ENCODE peak calls at places on chromosomes 12 and 14, in six cellular contexts. B is H1, Q is K562, H is WTC11, S is GM12878, J is HepG2. L is an unnamed sample.
A peak's percentile ranks its signal among the peaks of the same experiment; 100 is the strongest.

GRCh38 chr14:65637780-65638179 is 225.2 kb downstream of the FUT8 start:
- DNase-seq in H (no peak), Q (no peak), J (no peak), B (no peak), S (peak; percentile 72), L (no peak)

GRCh38 chr12:69096669-69097364 is 142.6 kb upstream of the CPSF6 start:
- DNase-seq in Q (no peak), H (no peak), S (no peak), J (no peak), B (no peak), L (no peak)

GRCh38 chr12:50647031-50647430 is 116.9 kb upstream of the ATF1 start:
- DNase-seq in H (no peak), B (no peak), S (no peak), Q (no peak), J (no peak), L (no peak)

GRCh38 chr12:25771062-25771461 is 187.4 kb upstream of the RASSF8 start:
- DNase-seq in S (peak; percentile 19), B (no peak), J (no peak), H (no peak), Q (no peak), L (no peak)

GRCh38 chr14:77139540-77140342 is 1.9 kb downstream of the ZDHHC22 start:
- DNase-seq in B (no peak), J (peak; percentile 29), Q (peak; percentile 58), H (peak; percentile 90), S (no peak), L (peak; percentile 27)

GRCh38 chr12:6372403-6373003 is 2.9 kb downstream of the SCNN1A start:
- DNase-seq in S (no peak), J (peak; percentile 91), Q (no peak), B (no peak), H (no peak), L (peak; percentile 90)

GRCh38 chr14:61601923-61602732 is 93.2 kb upstream of the HIF1A start:
- DNase-seq in B (no peak), H (no peak), J (no peak), Q (no peak), S (no peak), L (no peak)

GRCh38 chr14:102616318-102616717 is 23.9 kb downstream of the RCOR1 start:
- DNase-seq in J (no peak), S (no peak), Q (no peak), B (no peak), H (no peak), L (no peak)

GRCh38 chr12:77122236-77122635 is 56.9 kb upstream of the E2F7 start:
- DNase-seq in J (peak; percentile 13), H (no peak), B (no peak), S (no peak), Q (no peak), L (peak; percentile 57)

GRCh38 chr12:55736780-55737580 is 5.9 kb upstream of the GDF11 start:
- DNase-seq in B (no peak), S (no peak), J (peak; percentile 84), H (peak; percentile 94), Q (peak; percentile 84), L (peak; percentile 91)

GRCh38 chr14:106875503-106875902 is 1349.1 kb downstream of the TMEM121 start:
- DNase-seq in Q (no peak), B (no peak), H (no peak), S (no peak), J (no peak), L (no peak)

GRCh38 chr12:103755425-103755824 is 85.6 kb downstream of the NT5DC3 start:
- DNase-seq in B (no peak), H (no peak), J (no peak), Q (no peak), S (no peak), L (no peak)

GRCh38 chr14:59004012-59004411 is 184.5 kb upstream of the DAAM1 start:
- DNase-seq in B (no peak), Q (no peak), S (no peak), J (no peak), H (no peak), L (no peak)

GRCh38 chr14:103016071-103016470 is 41.3 kb downstream of the CDC42BPB start:
- DNase-seq in H (no peak), J (no peak), S (no peak), Q (no peak), B (no peak), L (no peak)

GRCh38 chr14:59376691-59377090 is 88.5 kb downstream of the GPR135 start:
- DNase-seq in Q (no peak), J (no peak), H (no peak), B (no peak), S (no peak), L (no peak)

GRCh38 chr12:124620606-124621295 is 53.3 kb upstream of the NCOR2 start:
- DNase-seq in J (no peak), S (no peak), Q (no peak), H (no peak), B (no peak), L (no peak)

GRCh38 chr12:14408208-14408607 is 42.7 kb downstream of the ATF7IP start:
- DNase-seq in J (no peak), S (no peak), H (no peak), Q (peak; percentile 22), B (no peak), L (no peak)

GRCh38 chr14:103748539-103748867 is 32.9 kb downstream of the ZFYVE21 start:
- DNase-seq in H (no peak), S (no peak), B (no peak), Q (no peak), J (no peak), L (no peak)

GRCh38 chr12:104709692-104710435 is 248.2 kb downstream of the SLC41A2 start:
- DNase-seq in B (no peak), S (no peak), J (no peak), H (no peak), Q (no peak), L (no peak)

GRCh38 chr12:67318786-67319185 is 49.6 kb downstream of the CAND1 start:
- DNase-seq in H (no peak), J (no peak), B (no peak), Q (no peak), S (no peak), L (no peak)

GRCh38 chr14:92635896-92636295 is 112.5 kb downstream of the LGMN start:
- DNase-seq in J (no peak), H (no peak), Q (no peak), S (no peak), B (no peak), L (no peak)

DNA sequence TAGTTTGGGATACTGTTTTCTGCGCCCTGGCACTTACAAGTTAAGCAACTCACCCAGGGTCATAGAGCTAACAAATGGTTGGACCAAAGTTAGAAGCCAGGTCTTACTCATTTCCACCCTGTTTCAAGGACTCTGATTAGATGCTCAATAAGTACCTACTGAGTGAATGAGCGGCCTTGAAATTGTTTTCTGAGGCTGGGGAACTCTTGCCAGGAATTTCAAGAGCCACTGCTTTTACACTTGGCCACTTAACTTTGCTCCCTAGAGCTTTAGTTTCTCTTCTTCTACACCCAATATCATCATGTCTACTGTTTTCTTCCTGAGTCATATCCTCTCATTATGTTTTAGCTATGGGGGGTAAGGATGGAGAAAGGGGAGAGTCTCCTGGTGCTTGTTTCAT is 431.6 kb downstream of the ZFP36L1 start:
- DNase-seq in B (no peak), S (no peak), H (no peak), Q (no peak), J (no peak), L (no peak)
- TF ChIP-seq ATF3 in B (no peak), S (no peak), H (no peak), Q (no peak), J (no peak), L (no peak)

GRCh38 chr12:8642775-8643174 is 19.9 kb downstream of the MFAP5 start:
- DNase-seq in Q (no peak), J (no peak), B (no peak), S (no peak), H (no peak), L (no peak)

GRCh38 chr12:8648598-8649205 is 13.9 kb downstream of the MFAP5 start:
- DNase-seq in J (no peak), Q (no peak), S (peak; percentile 95), H (no peak), B (no peak), L (no peak)

GRCh38 chr12:8647968-8648367 is 14.7 kb downstream of the MFAP5 start:
- DNase-seq in J (no peak), S (no peak), B (no peak), H (no peak), Q (no peak), L (no peak)

GRCh38 chr12:8639936-8640335 is 22.7 kb downstream of the MFAP5 start:
- DNase-seq in B (no peak), H (no peak), S (no peak), Q (no peak), J (no peak), L (no peak)

GRCh38 chr12:8644345-8645248 is 18.0 kb downstream of the MFAP5 start:
- DNase-seq in J (no peak), H (no peak), B (no peak), S (peak; percentile 90), Q (no peak), L (no peak)
- TF ChIP-seq ATF3 in J (no peak), H (no peak), B (no peak), S (no peak), Q (no peak), L (no peak)

GRCh38 chr12:94099191-94099983 is 49.0 kb upstream of the PLXNC1 start:
- DNase-seq in J (no peak), B (no peak), Q (peak; percentile 57), H (no peak), S (no peak), L (no peak)

GRCh38 chr12:94100254-94100653 is 48.1 kb upstream of the PLXNC1 start:
- DNase-seq in S (no peak), B (no peak), Q (peak; percentile 82), J (no peak), H (no peak), L (no peak)

GRCh38 chr12:94100990-94101901 is 47.1 kb upstream of the PLXNC1 start:
- DNase-seq in B (peak; percentile 36), J (peak; percentile 40), Q (peak; percentile 85), H (peak; percentile 81), S (no peak), L (peak; percentile 44)

GRCh38 chr12:94095618-94096017 is 52.8 kb upstream of the PLXNC1 start:
- DNase-seq in J (no peak), Q (no peak), H (no peak), B (no peak), S (no peak), L (no peak)

DNA sequence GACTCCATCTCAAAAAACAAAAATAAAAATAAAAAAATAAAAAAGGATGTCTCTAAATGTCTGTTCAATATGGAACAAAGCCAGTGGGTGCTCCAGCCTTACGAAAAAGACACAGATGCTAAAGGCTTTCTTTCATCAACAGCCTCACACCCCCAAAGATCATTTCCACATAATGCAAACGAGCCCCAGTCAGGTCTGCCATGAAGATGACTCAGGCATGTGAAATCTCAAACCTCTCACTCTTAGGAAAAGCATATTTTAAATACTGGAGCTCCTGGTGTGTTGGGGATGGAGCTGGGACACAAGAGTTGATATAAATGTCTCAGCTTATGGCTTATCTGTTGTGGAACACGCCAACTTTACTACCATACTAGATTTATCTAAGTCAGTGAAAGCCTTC is 49.9 kb upstream of the PLXNC1 start:
- DNase-seq in B (no peak), S (no peak), Q (peak; percentile 21), H (no peak), J (no peak), L (no peak)
- TF ChIP-seq ATF3 in B (no peak), S (no peak), Q (no peak), H (no peak), J (no peak), L (no peak)

DNA sequence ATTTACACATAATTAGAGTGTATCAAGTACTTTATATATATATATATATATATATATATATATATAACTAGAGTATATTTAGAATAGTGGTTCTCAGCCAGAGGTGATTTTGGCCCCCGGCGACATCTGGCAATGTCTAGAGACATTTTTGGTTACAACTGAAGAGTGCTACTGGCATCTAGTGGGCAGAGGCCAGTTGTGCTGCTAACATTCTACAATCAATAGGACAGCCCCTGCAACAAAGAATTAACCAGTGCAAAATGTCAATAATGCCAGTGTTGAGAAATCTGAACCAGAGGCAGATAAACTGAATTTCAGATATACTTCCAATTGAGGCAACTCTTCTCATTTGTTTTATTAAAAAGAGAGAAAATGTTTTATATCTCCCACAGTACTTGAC is 8.9 kb downstream of the GTF2A1 start:
- DNase-seq in B (no peak), J (peak; percentile 35), H (no peak), S (no peak), Q (no peak), L (no peak)
- TF ChIP-seq ATF3 in B (no peak), J (no peak), H (no peak), S (no peak), Q (no peak), L (no peak)